ENCODE peak calls at places on chromosomes 16 and 17, in eight cellular contexts. J, H, Y, K, X, D, F and O are unnamed samples.

GRCh38 chr16:66696669-66697630 is at the start of gene CMTM4:
- DNase-seq in J (peak; percentile 89), H (peak; percentile 89), Y (peak; percentile 92), K (peak; percentile 88), X (peak; percentile 97), D (peak; percentile 79), F (peak; percentile 62), O (peak; percentile 89)

GRCh38 chr16:53154513-53154912 is 99.7 kb downstream of the CHD9 start:
- DNase-seq in J (no peak), H (no peak), Y (no peak), K (no peak), X (no peak), D (no peak), F (no peak), O (no peak)

GRCh38 chr17:5272313-5272712 is 9.8 kb upstream of the RABEP1 start:
- DNase-seq in J (no peak), H (no peak), Y (no peak), K (no peak), X (no peak), D (no peak), F (no peak), O (no peak)

GRCh38 chr16:85126383-85126730 is 14.1 kb upstream of the CIBAR2 start:
- DNase-seq in J (peak; percentile 41), H (no peak), Y (no peak), K (peak; percentile 30), X (no peak), D (no peak), F (no peak), O (no peak)

GRCh38 chr17:62790554-62790953 is 17.6 kb downstream of the MARCHF10 start:
- DNase-seq in J (no peak), H (no peak), Y (no peak), K (no peak), X (peak; percentile 90), D (peak; percentile 84), F (peak; percentile 99), O (no peak)

GRCh38 chr17:73126716-73127473 is 34.4 kb upstream of the SLC39A11 start:
- DNase-seq in J (no peak), H (no peak), Y (no peak), K (no peak), X (no peak), D (no peak), F (no peak), O (no peak)

GRCh38 chr17:69588316-69588715 is 173.8 kb downstream of the MAP2K6 start:
- DNase-seq in J (no peak), H (no peak), Y (no peak), K (no peak), X (no peak), D (no peak), F (no peak), O (no peak)

GRCh38 chr17:334974-335481 is 17.6 kb downstream of the RPH3AL start:
- DNase-seq in J (no peak), H (no peak), Y (no peak), K (no peak), X (no peak), D (no peak), F (no peak), O (no peak)

DNA sequence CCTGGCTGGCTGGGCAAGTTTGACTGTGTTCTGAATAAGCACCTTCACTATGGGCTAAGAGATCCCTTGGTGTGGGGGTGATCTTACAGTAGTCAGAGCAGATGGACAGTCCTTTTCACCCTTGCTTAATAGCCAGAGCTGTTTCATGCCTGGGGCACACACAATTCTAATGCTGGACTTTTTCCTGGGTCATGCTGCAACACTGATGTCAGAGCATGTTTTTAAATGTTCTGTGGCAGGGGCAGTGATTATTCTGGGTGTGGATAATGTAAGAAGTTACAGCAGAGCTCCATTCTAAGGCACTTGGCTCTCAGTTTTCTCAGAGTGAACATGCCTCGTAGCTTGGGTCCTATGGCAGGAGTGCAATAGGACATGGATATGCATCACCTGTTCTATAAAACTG is 4.0 kb upstream of the CD68 start:
- DNase-seq in J (no peak), H (no peak), Y (no peak), K (no peak), X (no peak), D (no peak), F (no peak), O (no peak)
- H3K4me1 ChIP-seq in J (peaks cover 6% of the 10 kb centered on the region), H (peaks cover 80% of the 10 kb centered on the region), Y (peaks cover 47% of the 10 kb centered on the region), K (peaks cover 48% of the 10 kb centered on the region), X (peaks cover 62% of the 10 kb centered on the region), D (peaks cover 37% of the 10 kb centered on the region), F (peaks cover 55% of the 10 kb centered on the region), O (peaks cover 15% of the 10 kb centered on the region)

DNA sequence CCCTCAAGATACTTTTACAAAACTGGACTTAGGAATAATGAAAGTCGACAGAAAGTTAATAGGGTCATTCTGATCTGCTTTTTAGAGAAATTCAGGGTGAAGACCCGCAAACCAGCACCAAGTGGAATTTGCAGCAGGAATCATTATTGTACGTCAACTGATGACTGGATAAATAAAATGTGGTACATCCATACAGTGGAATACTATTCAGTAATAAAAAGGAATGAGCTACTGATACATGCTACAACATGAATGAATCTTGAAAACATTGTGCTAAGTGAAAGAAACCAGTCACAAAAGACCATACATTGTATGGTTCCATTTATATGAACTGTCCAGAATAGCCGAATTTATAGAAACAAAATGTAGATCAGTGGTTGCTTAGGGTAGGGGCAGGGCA is 83.1 kb downstream of the GNAO1 start:
- DNase-seq in J (no peak), H (no peak), Y (no peak), K (no peak), X (no peak), D (no peak), F (no peak), O (no peak)
- H3K4me1 ChIP-seq in J (peaks cover 6% of the 10 kb centered on the region), H (no peaks in the 10 kb centered on the region), Y (no peaks in the 10 kb centered on the region), K (no peaks in the 10 kb centered on the region), X (peaks cover 20% of the 10 kb centered on the region), D (no peaks in the 10 kb centered on the region), F (peaks cover 10% of the 10 kb centered on the region), O (peaks cover 6% of the 10 kb centered on the region)

GRCh38 chr16:88391497-88391850 is 8.7 kb downstream of the ZNF469 start:
- DNase-seq in J (no peak), H (no peak), Y (no peak), K (no peak), X (no peak), D (no peak), F (no peak), O (no peak)

GRCh38 chr16:88389621-88390160 is 6.9 kb downstream of the ZNF469 start:
- DNase-seq in J (no peak), H (no peak), Y (no peak), K (no peak), X (no peak), D (no peak), F (no peak), O (no peak)

GRCh38 chr16:88390760-88391496 is 8.2 kb downstream of the ZNF469 start:
- DNase-seq in J (no peak), H (no peak), Y (peak; percentile 82), K (no peak), X (no peak), D (no peak), F (no peak), O (no peak)

GRCh38 chr16:88389191-88389590 is 6.4 kb downstream of the ZNF469 start:
- DNase-seq in J (no peak), H (no peak), Y (no peak), K (no peak), X (no peak), D (no peak), F (no peak), O (no peak)

GRCh38 chr16:88390265-88390664 is 7.5 kb downstream of the ZNF469 start:
- DNase-seq in J (no peak), H (no peak), Y (no peak), K (no peak), X (no peak), D (no peak), F (no peak), O (no peak)
- H3K4me1 ChIP-seq in J (no peaks in the 10 kb centered on the region), H (no peaks in the 10 kb centered on the region), Y (peaks cover 36% of the 10 kb centered on the region), K (peaks cover 20% of the 10 kb centered on the region), X (peaks cover 15% of the 10 kb centered on the region), D (peaks cover 9% of the 10 kb centered on the region), F (peaks cover 18% of the 10 kb centered on the region), O (no peaks in the 10 kb centered on the region)

GRCh38 chr16:30474062-30474452 is 1.5 kb downstream of the ITGAL start:
- DNase-seq in J (no peak), H (no peak), Y (peak; percentile 54), K (no peak), X (no peak), D (no peak), F (no peak), O (no peak)
- H3K4me1 ChIP-seq in J (no peaks in the 10 kb centered on the region), H (peaks cover 56% of the 10 kb centered on the region), Y (no peaks in the 10 kb centered on the region), K (no peaks in the 10 kb centered on the region), X (peaks cover 12% of the 10 kb centered on the region), D (no peaks in the 10 kb centered on the region), F (no peaks in the 10 kb centered on the region), O (no peaks in the 10 kb centered on the region)

GRCh38 chr17:27324940-27325339 is 31.0 kb downstream of the WSB1 start:
- DNase-seq in J (no peak), H (no peak), Y (no peak), K (no peak), X (no peak), D (no peak), F (no peak), O (no peak)

GRCh38 chr17:27327871-27328270 is 34.0 kb downstream of the WSB1 start:
- DNase-seq in J (no peak), H (no peak), Y (no peak), K (no peak), X (no peak), D (peak; percentile 62), F (no peak), O (no peak)

GRCh38 chr17:27326585-27326984 is 32.7 kb downstream of the WSB1 start:
- DNase-seq in J (no peak), H (no peak), Y (no peak), K (no peak), X (no peak), D (no peak), F (no peak), O (no peak)

GRCh38 chr17:27327397-27327796 is 33.5 kb downstream of the WSB1 start:
- DNase-seq in J (no peak), H (no peak), Y (no peak), K (no peak), X (no peak), D (no peak), F (no peak), O (no peak)

GRCh38 chr17:27326051-27326450 is 32.1 kb downstream of the WSB1 start:
- DNase-seq in J (no peak), H (no peak), Y (no peak), K (no peak), X (no peak), D (no peak), F (no peak), O (no peak)
- H3K4me1 ChIP-seq in J (peaks cover 9% of the 10 kb centered on the region), H (peaks cover 30% of the 10 kb centered on the region), Y (peaks cover 6% of the 10 kb centered on the region), K (peaks cover 9% of the 10 kb centered on the region), X (peaks cover 11% of the 10 kb centered on the region), D (no peaks in the 10 kb centered on the region), F (peaks cover 28% of the 10 kb centered on the region), O (no peaks in the 10 kb centered on the region)

DNA sequence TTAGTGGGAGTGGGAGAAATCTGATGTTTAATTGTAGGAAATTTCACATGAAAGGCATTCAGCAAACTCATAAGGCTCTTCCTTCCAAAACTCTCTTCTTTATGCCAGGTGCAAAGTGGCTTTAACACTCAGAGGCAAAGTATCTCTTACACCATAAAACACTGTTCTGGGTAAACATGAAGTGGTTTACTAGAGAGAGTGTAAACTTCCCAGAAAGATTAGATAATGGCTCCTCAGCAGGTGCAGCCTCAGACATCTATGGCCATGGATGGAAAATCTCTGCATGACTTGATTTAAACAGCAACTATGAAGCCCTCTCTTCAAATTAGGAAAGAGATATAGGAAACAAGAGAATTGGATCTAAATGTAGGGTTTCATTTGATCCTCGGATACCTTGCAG is 583.1 kb upstream of the SALL1 start:
- DNase-seq in J (no peak), H (no peak), Y (no peak), K (no peak), X (no peak), D (no peak), F (no peak), O (no peak)
- H3K4me1 ChIP-seq in J (no peaks in the 10 kb centered on the region), H (no peaks in the 10 kb centered on the region), Y (no peaks in the 10 kb centered on the region), K (no peaks in the 10 kb centered on the region), X (no peaks in the 10 kb centered on the region), D (no peaks in the 10 kb centered on the region), F (no peaks in the 10 kb centered on the region), O (no peaks in the 10 kb centered on the region)

GRCh38 chr16:89365044-89365467 is 125.3 kb downstream of the ANKRD11 start:
- DNase-seq in J (no peak), H (no peak), Y (no peak), K (no peak), X (no peak), D (no peak), F (no peak), O (no peak)
- H3K4me1 ChIP-seq in J (peaks cover 17% of the 10 kb centered on the region), H (peaks cover 71% of the 10 kb centered on the region), Y (peaks cover 77% of the 10 kb centered on the region), K (peaks cover 73% of the 10 kb centered on the region), X (peaks cover 56% of the 10 kb centered on the region), D (peaks cover 15% of the 10 kb centered on the region), F (peaks cover 34% of the 10 kb centered on the region), O (peaks cover 61% of the 10 kb centered on the region)